ENCODE peak calls at places on chromosomes 4 and X, in six cellular contexts. X, C, R, U, L and I are unnamed samples.

GRCh38 chrX:78321809-78322208 is 5.6 kb downstream of the CYSLTR1 start:
- DNase-seq in C (no peak), L (no peak), R (no peak), U (peak), X (peak), I (no peak)

GRCh38 chr4:83889802-83890201 is 353.9 kb downstream of the GPAT3 start:
- DNase-seq in L (no peak), C (no peak), R (peak), X (no peak), U (no peak), I (no peak)

GRCh38 chr4:16916719-16917337 is 18.4 kb upstream of the LDB2 start:
- DNase-seq in C (no peak), R (peak), U (peak), L (peak), X (peak), I (peak)

GRCh38 chrX:79259073-79259689 is 108.0 kb downstream of the ITM2A start:
- DNase-seq in R (no peak), L (no peak), C (no peak), U (peak), X (no peak), I (no peak)

GRCh38 chr4:41437264-41437566 is 100.7 kb upstream of the LIMCH1 start:
- DNase-seq in R (no peak), X (no peak), U (peak), C (no peak), L (no peak), I (peak)

GRCh38 chr4:38967260-38968095 is 64.7 kb downstream of the TMEM156 start:
- DNase-seq in X (no peak), R (peak), C (no peak), L (peak), U (no peak), I (no peak)

GRCh38 chrX:101657495-101657894 is 2.2 kb downstream of the ARMCX2 start:
- DNase-seq in C (no peak), R (no peak), U (no peak), X (no peak), L (no peak), I (no peak)

GRCh38 chr4:119656986-119657635 is 28.5 kb upstream of the PDE5A start:
- DNase-seq in C (no peak), U (no peak), L (no peak), X (no peak), R (peak), I (no peak)

GRCh38 chr4:168540865-168541607 is 44.2 kb downstream of the PALLD start:
- DNase-seq in R (no peak), U (no peak), C (no peak), L (no peak), X (no peak), I (no peak)

GRCh38 chrX:136423724-136424123 is 64.0 kb upstream of the BRS3 start:
- DNase-seq in L (no peak), C (no peak), U (no peak), X (no peak), R (no peak), I (no peak)

GRCh38 chrX:45592067-45592466 is 391.4 kb upstream of the DIPK2B start:
- DNase-seq in R (no peak), L (no peak), C (no peak), U (no peak), X (no peak), I (no peak)

GRCh38 chr4:182914357-182914756 is 2.8 kb downstream of the DCTD start:
- DNase-seq in R (no peak), U (no peak), C (no peak), X (no peak), L (no peak), I (no peak)

GRCh38 chr4:47650584-47651130 is 165.6 kb downstream of the ATP10D start:
- DNase-seq in L (no peak), C (no peak), R (peak), X (no peak), U (no peak), I (no peak)

GRCh38 chr4:5050520-5050955 is 742 bp upstream of the STK32B start:
- DNase-seq in R (peak), C (peak), X (peak), L (peak), U (peak), I (peak)

GRCh38 chr4:15690020-15690809 is 8.6 kb downstream of the FAM200B start:
- DNase-seq in R (peak), U (no peak), C (no peak), X (no peak), L (peak), I (no peak)

GRCh38 chr4:108166441-108167315 is 2.1 kb downstream of the LEF1 start:
- DNase-seq in C (no peak), U (peak), X (peak), R (no peak), L (peak), I (peak)

GRCh38 chr4:75976177-75976576 is 14.6 kb downstream of the SDAD1 start:
- DNase-seq in L (no peak), X (no peak), C (no peak), R (no peak), U (no peak), I (no peak)

GRCh38 chr4:115759231-115759630 is 645.8 kb upstream of the NDST4 start:
- DNase-seq in R (no peak), X (no peak), C (no peak), U (no peak), L (no peak), I (no peak)

GRCh38 chr4:4492161-4492847 is 49.5 kb downstream of the STX18 start:
- DNase-seq in R (peak), C (no peak), L (no peak), X (no peak), U (peak), I (no peak)

GRCh38 chr4:79682801-79683217 is 274.8 kb upstream of the GK2 start:
- DNase-seq in R (no peak), U (no peak), X (no peak), C (no peak), L (no peak), I (no peak)

GRCh38 chrX:12890467-12890866 is 16.0 kb upstream of the TLR8 start:
- DNase-seq in L (no peak), C (no peak), R (no peak), U (peak), X (no peak), I (no peak)

GRCh38 chr4:182141046-182141445 is 102.2 kb upstream of the TENM3 start:
- DNase-seq in R (no peak), C (no peak), U (no peak), X (no peak), L (no peak), I (peak)

GRCh38 chr4:55396305-55397023 is 707 bp downstream of the TMEM165 start:
- DNase-seq in X (peak), L (peak), C (peak), U (peak), R (no peak), I (peak)

GRCh38 chr4:82984459-82984858 is 26.2 kb downstream of the LIN54 start:
- DNase-seq in R (peak), U (no peak), L (peak), C (no peak), X (no peak), I (no peak)

GRCh38 chr4:132063829-132064228 is 1085.3 kb upstream of the PCDH10 start:
- DNase-seq in C (no peak), U (no peak), L (no peak), X (no peak), R (peak), I (no peak)

GRCh38 chrX:74277320-74277719 is 26.7 kb upstream of the ZCCHC13 start:
- DNase-seq in X (no peak), U (no peak), C (no peak), L (no peak), R (no peak), I (no peak)

GRCh38 chrX:45449982-45450381 is 249.3 kb upstream of the DIPK2B start:
- DNase-seq in R (no peak), L (no peak), U (no peak), X (no peak), C (no peak), I (no peak)

GRCh38 chr4:125689839-125690238 is 375.1 kb downstream of the FAT4 start:
- DNase-seq in L (no peak), R (no peak), C (no peak), X (no peak), U (no peak), I (no peak)

GRCh38 chrX:110944793-110945466 is 149.3 kb upstream of the CHRDL1 start:
- DNase-seq in U (no peak), X (no peak), L (no peak), R (no peak), C (no peak), I (no peak)

GRCh38 chr4:168560184-168560834 is 63.5 kb downstream of the PALLD start:
- DNase-seq in L (no peak), X (no peak), U (no peak), R (peak), C (no peak), I (peak)

GRCh38 chr4:86939737-86940141 is 4.9 kb downstream of the AFF1 start:
- DNase-seq in R (no peak), U (peak), X (no peak), C (no peak), L (no peak), I (no peak)

GRCh38 chr4:86942185-86942666 is 7.4 kb downstream of the AFF1 start:
- DNase-seq in L (peak), C (no peak), R (peak), U (no peak), X (no peak), I (no peak)

GRCh38 chr4:86939123-86939522 is 4.3 kb downstream of the AFF1 start:
- DNase-seq in R (no peak), U (peak), X (no peak), L (no peak), C (no peak), I (no peak)

GRCh38 chr4:86940920-86941460 is 6.2 kb downstream of the AFF1 start:
- DNase-seq in C (no peak), X (no peak), R (no peak), U (no peak), L (no peak), I (no peak)

DNA sequence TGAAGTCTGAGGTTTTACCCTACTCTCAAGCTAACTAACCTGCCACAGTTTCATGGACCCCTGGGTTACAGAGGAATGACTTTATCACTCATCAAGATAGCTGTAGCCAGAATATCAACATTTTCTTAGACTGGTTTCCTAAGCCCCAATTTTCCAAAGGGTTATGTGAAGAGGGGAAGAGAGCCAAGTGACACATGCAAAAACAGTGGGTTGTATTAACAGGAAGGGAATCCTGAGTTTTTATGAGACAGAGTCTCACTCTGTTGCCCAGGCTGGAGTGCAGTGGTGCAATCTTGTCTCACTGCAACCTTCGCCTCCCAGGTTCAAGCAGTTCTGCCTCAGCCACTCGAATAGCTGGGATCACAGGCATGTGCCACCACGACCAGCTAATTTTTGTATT is 5.4 kb downstream of the AFF1 start:
- DNase-seq in X (no peak), R (no peak), C (no peak), U (no peak), L (no peak), I (no peak)
- TF ChIP-seq CTCF in X (no peak), R (no peak), C (no peak), U (no peak), L (no peak), I (no peak)

DNA sequence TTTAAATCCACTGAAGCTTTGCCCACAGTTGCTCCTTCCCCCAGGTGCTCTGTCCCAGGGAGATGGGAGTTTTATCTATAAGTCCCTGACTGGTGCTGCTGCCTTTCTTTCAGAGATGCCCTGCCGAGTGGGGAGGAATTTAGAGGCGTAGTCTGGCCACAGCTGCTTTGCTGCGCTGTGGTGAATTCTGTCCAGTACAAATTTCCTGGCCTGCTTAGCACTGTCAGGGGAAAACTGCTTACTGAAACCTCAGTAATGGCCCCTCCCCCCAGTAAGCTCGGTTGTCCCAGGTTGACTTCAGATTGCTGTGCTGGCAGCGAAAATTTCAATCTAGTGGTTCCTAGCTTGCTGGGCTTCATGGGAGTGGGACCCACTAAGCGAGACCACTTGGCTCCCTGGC is 40.1 kb downstream of the UGT2B17 start:
- DNase-seq in R (no peak), L (no peak), C (no peak), X (no peak), U (no peak), I (no peak)
- TF ChIP-seq CTCF in R (no peak), L (no peak), C (no peak), X (no peak), U (no peak), I (no peak)

GRCh38 chr4:90292438-90292837 is 165.2 kb downstream of the CCSER1 start:
- DNase-seq in C (no peak), U (no peak), X (no peak), L (no peak), R (no peak), I (no peak)

GRCh38 chr4:90293320-90293719 is 166.1 kb downstream of the CCSER1 start:
- DNase-seq in R (no peak), X (no peak), C (no peak), U (peak), L (no peak), I (no peak)
- TF ChIP-seq CTCF in R (peak), X (no peak), C (peak), U (peak), L (no peak), I (peak)

DNA sequence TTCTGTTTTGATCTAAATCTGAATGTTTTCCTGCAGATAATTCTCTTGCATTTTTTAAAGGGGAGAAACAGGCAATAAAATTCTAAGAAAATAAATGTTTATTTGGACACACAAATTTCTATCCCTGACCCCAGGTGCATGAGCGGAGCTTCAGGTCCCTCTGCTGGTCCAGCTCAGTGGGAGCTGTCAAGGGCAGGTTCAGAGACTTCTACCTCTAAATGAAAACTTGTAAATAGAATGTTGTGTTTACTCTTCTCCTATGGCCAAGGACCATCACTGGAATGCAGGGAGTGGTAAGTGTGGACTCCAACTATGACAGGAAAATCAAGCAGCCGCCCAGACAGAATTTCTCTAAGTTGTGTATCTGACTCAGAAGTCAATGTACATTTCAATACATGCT is 148.6 kb upstream of the TTC29 start:
- DNase-seq in X (no peak), L (no peak), R (no peak), U (no peak), C (no peak), I (no peak)
- TF ChIP-seq CTCF in X (no peak), L (no peak), R (peak), U (no peak), C (no peak), I (no peak)

GRCh38 chr4:158621729-158622128 is 50.0 kb downstream of the C4orf46 start:
- DNase-seq in C (no peak), R (no peak), U (no peak), L (no peak), X (no peak), I (no peak)

GRCh38 chr4:158630893-158631292 is 40.8 kb downstream of the C4orf46 start:
- DNase-seq in L (no peak), R (peak), U (no peak), X (no peak), C (no peak), I (no peak)

GRCh38 chr4:158622251-158622650 is 49.4 kb downstream of the C4orf46 start:
- DNase-seq in R (no peak), X (no peak), C (no peak), U (no peak), L (no peak), I (no peak)

GRCh38 chr4:158625544-158625943 is 46.1 kb downstream of the C4orf46 start:
- DNase-seq in C (no peak), R (no peak), U (no peak), X (no peak), L (no peak), I (no peak)

GRCh38 chr4:158624889-158625478 is 46.7 kb downstream of the C4orf46 start:
- DNase-seq in L (peak), C (no peak), X (no peak), U (peak), R (no peak), I (no peak)
- TF ChIP-seq CTCF in L (peak), C (peak), X (peak), U (peak), R (peak), I (peak)

DNA sequence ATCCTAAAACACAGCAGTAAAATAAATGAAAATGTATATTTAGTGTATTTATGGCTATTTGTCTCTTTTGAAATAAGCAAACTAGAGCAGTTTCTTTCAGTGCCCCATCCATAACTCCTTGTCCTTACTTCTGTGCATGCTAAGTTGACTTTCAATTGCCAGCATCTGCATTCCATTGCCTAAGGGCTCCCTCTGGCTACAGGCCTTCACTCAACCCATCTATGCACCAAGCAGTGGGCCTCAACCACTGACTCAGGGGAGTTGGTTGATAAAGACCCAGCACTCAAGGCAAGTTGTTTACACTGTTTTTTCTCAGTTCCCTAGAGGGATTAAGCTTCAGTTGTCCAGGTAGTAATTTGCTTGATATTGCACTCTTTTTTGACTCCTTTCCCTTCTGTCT is 265.7 kb downstream of the IQCM start:
- DNase-seq in C (no peak), R (no peak), X (no peak), L (no peak), U (no peak), I (peak)
- TF ChIP-seq CTCF in C (no peak), R (no peak), X (no peak), L (no peak), U (no peak), I (no peak)

GRCh38 chr4:128220286-128221235 is 67.1 kb downstream of the PGRMC2 start:
- DNase-seq in X (no peak), C (no peak), R (peak), U (peak), L (peak), I (no peak)
- TF ChIP-seq CTCF in X (no peak), C (no peak), R (no peak), U (peak), L (peak), I (no peak)

DNA sequence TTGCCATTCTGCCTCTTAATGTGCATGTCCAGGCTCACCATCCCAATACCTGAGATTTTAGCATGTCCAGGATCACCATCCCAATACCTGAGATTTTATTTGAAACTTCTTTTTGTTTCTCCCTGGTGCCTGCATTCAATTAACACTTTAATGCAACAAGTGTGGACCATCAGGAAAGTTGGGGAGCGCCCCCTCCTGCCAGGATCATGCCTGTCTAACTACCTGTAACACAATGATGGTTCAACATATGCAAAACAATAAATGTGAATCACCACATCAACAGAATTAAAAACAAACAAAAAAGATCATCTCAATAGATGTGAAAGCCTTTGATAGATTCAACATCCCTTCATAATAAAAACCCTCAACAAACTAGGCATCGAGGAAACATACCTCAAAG is 1359.5 kb upstream of the DIAPH2 start:
- DNase-seq in X (no peak), U (no peak), L (no peak), C (no peak), R (no peak), I (no peak)
- TF ChIP-seq CTCF in X (no peak), U (no peak), L (no peak), C (no peak), R (no peak), I (no peak)